ENCODE peak calls at places on chromosomes 4 and X, in five cellular contexts. W is CD4-positive, alpha-beta T cell; P is AG09309; R is HFFc6; E is esophagus muscularis mucosa. Y is an unnamed sample.

GRCh38 chr4:38872620-38873019 is 5.0 kb downstream of the FAM114A1 start:
- DNase-seq in R (peak), E (no peak), P (no peak), W (no peak), Y (no peak)

GRCh38 chr4:74499986-74500781 is 55.2 kb downstream of the AREG start:
- DNase-seq in W (no peak), E (no peak), R (peak), P (no peak), Y (no peak)

GRCh38 chrX:119999087-119999634 is 55.6 kb upstream of the NKAP start:
- DNase-seq in W (no peak), R (no peak), E (no peak), P (no peak), Y (no peak)

GRCh38 chr4:37666625-37667071 is 19.5 kb downstream of the RELL1 start:
- DNase-seq in R (peak), E (no peak), W (no peak), P (peak), Y (no peak)

GRCh38 chr4:40553995-40554394 is 75.7 kb downstream of the RBM47 start:
- DNase-seq in W (no peak), R (no peak), P (no peak), E (no peak), Y (no peak)

GRCh38 chr4:172515266-172515879 is 653.2 kb upstream of the GALNT7 start:
- DNase-seq in W (no peak), R (no peak), E (no peak), P (no peak), Y (no peak)

GRCh38 chr4:8891646-8892555 is 20.3 kb upstream of the HMX1 start:
- DNase-seq in W (no peak), R (no peak), P (no peak), E (no peak), Y (no peak)

GRCh38 chr4:83255584-83255983 is 29.0 kb downstream of the COQ2 start:
- DNase-seq in W (no peak), R (peak), P (peak), E (no peak), Y (no peak)

GRCh38 chrX:102899940-102900916 is 36.8 kb upstream of the RAB40AL start:
- DNase-seq in W (peak), P (peak), E (no peak), R (peak), Y (peak)

GRCh38 chr4:86302242-86302641 is 57.6 kb downstream of the MAPK10 start:
- DNase-seq in P (no peak), E (no peak), W (no peak), R (no peak), Y (no peak)

GRCh38 chr4:17921451-17921850 is 100.1 kb downstream of the LCORL start:
- DNase-seq in W (no peak), R (no peak), P (no peak), E (no peak), Y (no peak)

GRCh38 chr4:150236626-150237025 is 158.4 kb downstream of the DCLK2 start:
- DNase-seq in P (no peak), E (no peak), W (no peak), R (peak), Y (no peak)

GRCh38 chrX:80876877-80877276 is 67.2 kb upstream of the BRWD3 start:
- DNase-seq in W (no peak), P (peak), E (no peak), R (peak), Y (peak)

GRCh38 chr4:122746485-122746965 is 14.0 kb downstream of the BBS12 start:
- DNase-seq in E (no peak), R (no peak), W (no peak), P (no peak), Y (no peak)

GRCh38 chr4:14301993-14302392 is 674.5 kb upstream of the BOD1L1 start:
- DNase-seq in W (no peak), R (no peak), E (no peak), P (no peak), Y (no peak)

GRCh38 chr4:1515156-1515555 is 108.9 kb upstream of the NKX1-1 start:
- DNase-seq in P (no peak), R (no peak), W (no peak), E (no peak), Y (no peak)

GRCh38 chr4:17787315-17787714 is 5.9 kb upstream of the FAM184B start:
- DNase-seq in R (peak), W (no peak), E (no peak), P (no peak), Y (no peak)

GRCh38 chr4:75653845-75654503 is 19.2 kb downstream of the G3BP2 start:
- DNase-seq in P (no peak), E (no peak), R (peak), W (no peak), Y (no peak)

GRCh38 chrX:38379088-38379487 is 26.7 kb downstream of the OTC start:
- DNase-seq in P (no peak), R (no peak), E (no peak), W (no peak), Y (no peak)

GRCh38 chr4:15894393-15894792 is 44.1 kb downstream of the FGFBP1 start:
- DNase-seq in W (no peak), E (no peak), P (no peak), R (no peak), Y (no peak)

GRCh38 chrX:17689971-17690409 is 47.3 kb upstream of the SCML1 start:
- DNase-seq in W (peak), P (peak), R (peak), E (no peak), Y (peak)

GRCh38 chr4:622071-622995 is 3.0 kb upstream of the PDE6B start:
- DNase-seq in W (no peak), P (no peak), E (no peak), R (no peak), Y (no peak)

GRCh38 chr4:141132689-141133145 is 552 bp downstream of the RNF150 start:
- DNase-seq in P (no peak), R (no peak), W (no peak), E (no peak), Y (peak)

GRCh38 chr4:184165291-184165690 is 52.4 kb downstream of the ENPP6 start:
- DNase-seq in W (no peak), P (no peak), E (peak), R (peak), Y (no peak)

GRCh38 chr4:146096374-146096773 is 79.1 kb upstream of the LSM6 start:
- DNase-seq in P (no peak), E (no peak), R (no peak), W (no peak), Y (no peak)

GRCh38 chr4:187227907-187228699 is 504.4 kb upstream of the FAT1 start:
- DNase-seq in R (no peak), E (no peak), P (no peak), W (no peak), Y (no peak)

GRCh38 chr4:53592686-53593641 is 1.7 kb upstream of the LNX1 start:
- DNase-seq in P (no peak), R (no peak), E (no peak), W (no peak), Y (no peak)

GRCh38 chr4:26099967-26100366 is 185.9 kb downstream of the SMIM20 start:
- DNase-seq in R (no peak), E (peak), W (no peak), P (no peak), Y (no peak)

GRCh38 chrX:50381729-50382415 is 88.8 kb downstream of the DGKK start:
- DNase-seq in W (no peak), E (no peak), P (no peak), R (no peak), Y (no peak)

GRCh38 chrX:23341452-23341851 is 6.8 kb downstream of the PTCHD1 start:
- DNase-seq in R (no peak), W (no peak), P (no peak), E (no peak), Y (no peak)

GRCh38 chr4:142274137-142274536 is 572.0 kb downstream of the INPP4B start:
- DNase-seq in R (peak), W (no peak), E (no peak), P (no peak), Y (no peak)

GRCh38 chr4:2411786-2412510 is 6.5 kb downstream of the ZFYVE28 start:
- DNase-seq in E (no peak), P (no peak), R (no peak), W (no peak), Y (peak)

GRCh38 chr4:84324850-84325249 is 174.2 kb downstream of the NKX6-1 start:
- DNase-seq in W (no peak), E (no peak), R (no peak), P (no peak), Y (no peak)

GRCh38 chrX:107704587-107704986 is 71.0 kb downstream of the TSC22D3 start:
- DNase-seq in P (no peak), R (no peak), W (no peak), E (no peak), Y (no peak)

GRCh38 chrX:31007347-31007746 is 64.5 kb downstream of the FTHL17 start:
- DNase-seq in E (no peak), P (no peak), W (no peak), R (no peak), Y (no peak)

DNA sequence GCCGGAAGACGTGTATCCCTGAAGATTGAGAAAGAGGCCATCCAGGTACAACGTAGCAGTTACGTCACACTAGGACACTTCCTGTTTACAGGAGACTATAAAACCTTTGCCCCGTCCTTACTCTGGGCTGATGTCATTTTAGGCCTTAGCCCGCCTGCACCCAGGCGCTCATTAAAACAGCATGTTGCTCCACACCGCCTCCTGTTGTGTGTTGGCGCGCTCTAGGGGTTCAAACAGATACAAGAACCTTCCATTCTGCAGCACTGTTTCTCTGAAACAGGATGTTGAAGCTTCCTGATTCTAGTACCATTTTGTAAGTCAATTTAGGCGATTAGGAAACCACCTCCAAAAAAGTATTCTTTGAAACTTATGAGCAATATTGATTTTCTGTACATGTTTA is 722.1 kb downstream of the PCDH7 start:
- DNase-seq in E (no peak), P (no peak), W (no peak), R (no peak), Y (no peak)
- TF ChIP-seq CTCF in E (no peak), P (no peak), W (no peak), R (no peak), Y (no peak)

DNA sequence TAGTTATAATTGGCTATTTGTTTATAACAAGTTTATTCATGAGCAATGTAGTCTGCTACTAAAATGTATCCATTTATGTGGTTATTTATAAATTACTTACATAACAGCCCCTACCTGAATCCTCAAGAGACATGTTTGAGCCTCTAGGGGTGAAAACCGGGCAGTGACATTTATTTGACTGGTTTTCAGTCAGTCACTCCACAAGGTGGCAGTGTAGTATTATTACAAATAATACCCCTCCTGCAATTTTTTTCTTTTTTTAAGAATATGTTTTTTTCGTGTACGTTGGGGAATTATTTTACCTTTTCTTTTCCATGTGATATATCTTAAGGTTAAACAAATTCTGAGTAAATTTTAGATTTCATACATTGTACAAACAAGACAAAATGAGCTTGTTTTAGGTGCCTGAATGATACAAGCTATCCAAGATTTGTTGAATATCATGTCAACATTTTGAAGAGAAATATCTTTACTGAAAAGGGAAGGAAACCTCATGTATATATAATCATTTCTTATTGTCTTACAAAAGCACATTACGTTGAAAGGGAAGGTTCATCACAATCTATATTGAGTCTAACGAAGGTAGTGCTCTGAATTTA is 598.7 kb upstream of the TECRL start:
- DNase-seq in P (peak), E (no peak), R (peak), W (no peak), Y (peak)
- TF ChIP-seq CTCF in P (peak), E (peak), R (peak), W (no peak), Y (peak)

GRCh38 chrX:54891573-54891972 is 29.1 kb upstream of the TRO start:
- DNase-seq in R (peak), P (peak), W (peak), E (no peak), Y (peak)
- TF ChIP-seq CTCF in R (peak), P (peak), W (peak), E (no peak), Y (peak)

GRCh38 chr4:4260185-4260751 is 12.2 kb upstream of the TMEM128 start:
- DNase-seq in R (peak), W (no peak), E (no peak), P (peak), Y (peak)
- TF ChIP-seq CTCF in R (peak), W (peak), E (no peak), P (peak), Y (no peak)

DNA sequence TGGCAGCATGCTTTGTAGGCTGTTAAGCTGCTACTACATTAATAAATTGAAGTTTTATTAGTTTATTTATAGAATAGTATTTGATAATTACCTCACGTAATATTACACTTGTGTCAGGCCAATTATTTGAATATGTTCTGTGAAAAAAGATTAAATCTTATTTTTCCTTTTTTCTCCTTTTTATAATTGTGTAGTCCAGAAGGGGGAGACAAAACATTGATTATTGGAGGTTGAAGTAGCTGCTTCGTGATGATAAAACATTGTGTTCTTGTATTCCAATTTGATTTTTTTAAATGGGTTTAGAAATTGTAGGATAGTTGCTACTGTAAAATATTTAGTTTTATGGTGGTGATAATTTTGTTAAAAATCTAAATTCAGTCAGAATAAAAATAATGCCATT is 85.7 kb downstream of the DIAPH2 start:
- DNase-seq in P (no peak), R (peak), W (no peak), E (no peak), Y (no peak)
- TF ChIP-seq CTCF in P (peak), R (peak), W (peak), E (peak), Y (peak)

Y was measured in GM13976.